ENCODE peak calls at places on chromosomes 6 and 20, in four cellular contexts. One of them, this sample, is unnamed.

GRCh38 chr6:15473741-15474161 is 189.1 kb downstream of the DTNBP1 start:
- DNase-seq in AG04450: no peak
- DNase-seq in CD4-positive, alpha-beta T cell: no peak
- DNase-seq in colonic mucosa: no peak
- DNase-seq in this sample: no peak

GRCh38 chr20:64055893-64056638 is 6.6 kb upstream of the SOX18 start:
- DNase-seq in colonic mucosa: no peak
- DNase-seq in AG04450: no peak
- DNase-seq in CD4-positive, alpha-beta T cell: no peak
- DNase-seq in this sample: no peak

GRCh38 chr6:43247115-43247999 is 4.1 kb downstream of the TTBK1 start:
- DNase-seq in CD4-positive, alpha-beta T cell: peak
- DNase-seq in AG04450: no peak
- DNase-seq in colonic mucosa: peak
- DNase-seq in this sample: peak

GRCh38 chr6:43009124-43009523 is 4.6 kb downstream of the MEA1 start:
- DNase-seq in AG04450: no peak
- DNase-seq in colonic mucosa: no peak
- DNase-seq in CD4-positive, alpha-beta T cell: no peak
- DNase-seq in this sample: no peak

GRCh38 chr6:33419580-33420492 is at the start of gene SYNGAP1:
- DNase-seq in AG04450: peak
- DNase-seq in colonic mucosa: no peak
- DNase-seq in CD4-positive, alpha-beta T cell: no peak
- DNase-seq in this sample: no peak

GRCh38 chr6:105210932-105211531 is 31.2 kb upstream of the POPDC3 start:
- DNase-seq in AG04450: no peak
- DNase-seq in CD4-positive, alpha-beta T cell: no peak
- DNase-seq in colonic mucosa: no peak
- DNase-seq in this sample: no peak

GRCh38 chr6:138287144-138287955 is 69.1 kb upstream of the PBOV1 start:
- DNase-seq in colonic mucosa: peak
- DNase-seq in AG04450: no peak
- DNase-seq in CD4-positive, alpha-beta T cell: peak
- DNase-seq in this sample: no peak

GRCh38 chr6:169909113-169909512 is 157.7 kb downstream of the ERMARD start:
- DNase-seq in colonic mucosa: no peak
- DNase-seq in CD4-positive, alpha-beta T cell: no peak
- DNase-seq in AG04450: no peak
- DNase-seq in this sample: no peak

GRCh38 chr6:2498224-2498623 is 252.5 kb downstream of the MYLK4 start:
- DNase-seq in CD4-positive, alpha-beta T cell: no peak
- DNase-seq in colonic mucosa: no peak
- DNase-seq in AG04450: no peak
- DNase-seq in this sample: no peak

GRCh38 chr6:70280462-70280861 is 22.4 kb downstream of the COL9A1 start:
- DNase-seq in AG04450: no peak
- DNase-seq in colonic mucosa: no peak
- DNase-seq in CD4-positive, alpha-beta T cell: no peak
- DNase-seq in this sample: no peak

GRCh38 chr6:139152892-139153271 is 18.0 kb downstream of the HECA start:
- DNase-seq in AG04450: no peak
- DNase-seq in colonic mucosa: no peak
- DNase-seq in CD4-positive, alpha-beta T cell: no peak
- DNase-seq in this sample: no peak

GRCh38 chr6:154370545-154370944 is 13.9 kb upstream of the IPCEF1 start:
- DNase-seq in AG04450: no peak
- DNase-seq in colonic mucosa: no peak
- DNase-seq in CD4-positive, alpha-beta T cell: no peak
- DNase-seq in this sample: no peak

GRCh38 chr6:16129623-16130243 is 847 bp downstream of the MYLIP start:
- DNase-seq in CD4-positive, alpha-beta T cell: peak
- DNase-seq in AG04450: no peak
- DNase-seq in colonic mucosa: peak
- DNase-seq in this sample: peak

GRCh38 chr6:143339223-143339622 is 111.3 kb downstream of the ADAT2 start:
- DNase-seq in CD4-positive, alpha-beta T cell: no peak
- DNase-seq in colonic mucosa: no peak
- DNase-seq in AG04450: no peak
- DNase-seq in this sample: no peak

GRCh38 chr6:41372526-41373366 is 37.3 kb downstream of the NCR2 start:
- DNase-seq in CD4-positive, alpha-beta T cell: no peak
- DNase-seq in AG04450: no peak
- DNase-seq in colonic mucosa: no peak
- DNase-seq in this sample: no peak

GRCh38 chr20:51514252-51514651 is 28.3 kb downstream of the NFATC2 start:
- DNase-seq in colonic mucosa: no peak
- DNase-seq in CD4-positive, alpha-beta T cell: no peak
- DNase-seq in AG04450: no peak
- DNase-seq in this sample: no peak

GRCh38 chr6:85680388-85680787 is 37.7 kb upstream of the SYNCRIP start:
- DNase-seq in colonic mucosa: no peak
- DNase-seq in AG04450: no peak
- DNase-seq in CD4-positive, alpha-beta T cell: no peak
- DNase-seq in this sample: no peak

GRCh38 chr6:47669684-47670515 is 28.5 kb upstream of the ADGRF4 start:
- DNase-seq in colonic mucosa: no peak
- DNase-seq in CD4-positive, alpha-beta T cell: no peak
- DNase-seq in AG04450: no peak
- DNase-seq in this sample: no peak

GRCh38 chr6:134060491-134061106 is 8.2 kb upstream of the SLC2A12 start:
- DNase-seq in colonic mucosa: no peak
- DNase-seq in AG04450: no peak
- DNase-seq in CD4-positive, alpha-beta T cell: no peak
- DNase-seq in this sample: no peak

GRCh38 chr6:170024940-170025339 is 265.9 kb downstream of the DLL1 start:
- DNase-seq in AG04450: peak
- DNase-seq in colonic mucosa: peak
- DNase-seq in CD4-positive, alpha-beta T cell: no peak
- DNase-seq in this sample: no peak

GRCh38 chr20:25014816-25015215 is 22.3 kb upstream of the APMAP start:
- DNase-seq in colonic mucosa: no peak
- DNase-seq in AG04450: no peak
- DNase-seq in CD4-positive, alpha-beta T cell: no peak
- DNase-seq in this sample: no peak

GRCh38 chr20:2280083-2280482 is 15.7 kb upstream of the TGM3 start:
- DNase-seq in AG04450: no peak
- DNase-seq in colonic mucosa: no peak
- DNase-seq in CD4-positive, alpha-beta T cell: no peak
- DNase-seq in this sample: no peak

DNA sequence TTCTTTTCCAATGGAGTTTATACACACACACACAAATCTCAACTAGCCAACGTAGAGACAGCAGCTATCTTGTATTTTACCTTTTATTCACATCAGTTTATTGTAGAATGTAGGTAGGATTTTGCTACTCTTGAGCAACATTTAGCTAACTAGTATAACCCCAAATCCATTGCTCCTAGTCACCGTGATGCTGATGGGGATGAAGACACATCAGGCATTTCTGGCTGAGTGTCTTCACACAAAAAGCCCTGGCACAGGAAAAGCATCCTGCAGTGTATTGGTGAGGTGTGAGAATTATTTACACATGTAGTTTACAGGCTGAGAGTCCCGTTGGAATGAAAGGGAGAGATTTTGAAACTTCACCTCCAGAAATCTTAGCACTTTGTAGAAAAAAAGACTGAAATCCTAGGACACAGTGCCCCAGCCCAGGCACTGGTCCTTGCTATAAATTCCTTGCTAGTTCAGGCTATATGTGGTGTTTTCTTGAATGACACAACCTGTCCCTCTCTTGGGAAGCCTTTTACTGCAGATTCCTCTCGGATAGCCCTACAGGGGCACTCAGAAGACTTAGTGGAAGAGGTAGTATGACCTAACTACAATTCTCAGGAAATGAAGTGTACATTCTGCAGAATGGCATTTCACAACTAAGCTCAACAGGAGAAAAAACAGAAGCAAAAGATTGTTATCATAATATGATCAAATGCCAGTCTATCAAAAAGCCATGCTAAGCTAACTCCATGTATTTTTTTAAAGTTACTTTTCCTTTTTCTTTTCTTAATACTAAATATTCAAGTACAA is 66.1 kb upstream of the FBXL4 start:
- DNase-seq in CD4-positive, alpha-beta T cell: no peak
- DNase-seq in colonic mucosa: no peak
- DNase-seq in AG04450: no peak
- DNase-seq in this sample: no peak
- H3K27ac ChIP-seq in CD4-positive, alpha-beta T cell: no peak
- H3K27ac ChIP-seq in colonic mucosa: no peak
- H3K27ac ChIP-seq in AG04450: peak
- H3K27ac ChIP-seq in this sample: no peak

DNA sequence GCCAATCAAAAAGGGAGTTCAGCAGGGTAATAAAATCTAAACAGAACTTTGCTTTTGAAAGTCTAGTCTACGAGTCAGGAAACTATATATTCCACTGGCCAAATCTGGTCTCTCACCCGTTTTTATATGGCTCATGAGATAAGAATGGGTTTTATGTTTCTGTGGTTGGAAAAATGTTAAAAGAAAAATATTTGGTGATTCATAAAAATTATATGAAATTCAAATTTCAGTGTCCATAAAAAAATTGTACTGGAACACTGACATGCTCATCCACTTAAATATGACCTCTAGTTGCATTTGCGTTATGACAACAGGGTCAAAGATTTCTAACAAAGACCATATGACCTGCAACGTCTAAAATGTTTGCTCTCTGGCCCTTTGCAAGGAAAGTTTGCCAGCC is 22.3 kb upstream of the LAMP5 start:
- DNase-seq in CD4-positive, alpha-beta T cell: no peak
- DNase-seq in AG04450: no peak
- DNase-seq in colonic mucosa: no peak
- DNase-seq in this sample: no peak
- H3K27ac ChIP-seq in CD4-positive, alpha-beta T cell: no peak
- H3K27ac ChIP-seq in AG04450: no peak
- H3K27ac ChIP-seq in colonic mucosa: no peak
- H3K27ac ChIP-seq in this sample: no peak

GRCh38 chr6:12334524-12335130 is 44.5 kb downstream of the EDN1 start:
- DNase-seq in colonic mucosa: no peak
- DNase-seq in CD4-positive, alpha-beta T cell: no peak
- DNase-seq in AG04450: no peak
- DNase-seq in this sample: no peak
- H3K27ac ChIP-seq in colonic mucosa: no peak
- H3K27ac ChIP-seq in CD4-positive, alpha-beta T cell: no peak
- H3K27ac ChIP-seq in AG04450: no peak
- H3K27ac ChIP-seq in this sample: no peak

GRCh38 chr6:149701699-149702098 is 16.2 kb downstream of the LATS1 start:
- DNase-seq in CD4-positive, alpha-beta T cell: no peak
- DNase-seq in colonic mucosa: no peak
- DNase-seq in AG04450: no peak
- DNase-seq in this sample: no peak
- H3K27ac ChIP-seq in CD4-positive, alpha-beta T cell: no peak
- H3K27ac ChIP-seq in colonic mucosa: no peak
- H3K27ac ChIP-seq in AG04450: no peak
- H3K27ac ChIP-seq in this sample: no peak